ENCODE peak calls at places on chromosomes 11 and 22, in seven cellular contexts. A, R, Z, K, L, J and M are unnamed samples.

GRCh38 chr11:27963370-27963769 is 144.6 kb downstream of the KIF18A start:
- DNase-seq in A (no peak), R (no peak), Z (no peak), K (no peak), L (no peak), J (no peak), M (no peak)

GRCh38 chr22:37229012-37229804 is 14.9 kb downstream of the RAC2 start:
- DNase-seq in A (no peak), R (peak; percentile 87), Z (no peak), K (no peak), L (peak; percentile 47), J (no peak), M (no peak)

GRCh38 chr22:19996694-19997384 is 19.8 kb downstream of the ARVCF start:
- DNase-seq in A (no peak), R (no peak), Z (no peak), K (no peak), L (no peak), J (no peak), M (no peak)

GRCh38 chr11:61598886-61599868 is 18.3 kb upstream of the SYT7 start:
- DNase-seq in A (no peak), R (peak; percentile 70), Z (no peak), K (no peak), L (no peak), J (peak; percentile 36), M (no peak)

GRCh38 chr11:12134239-12134590 is 23.8 kb downstream of the MICAL2 start:
- DNase-seq in A (no peak), R (no peak), Z (no peak), K (no peak), L (no peak), J (no peak), M (no peak)

GRCh38 chr22:48711031-48711431 is 1116.6 kb downstream of the BRD1 start:
- DNase-seq in A (no peak), R (no peak), Z (no peak), K (no peak), L (no peak), J (no peak), M (no peak)

GRCh38 chr11:117502285-117502856 is 174.7 kb downstream of the CEP164 start:
- DNase-seq in A (no peak), R (no peak), Z (no peak), K (no peak), L (no peak), J (no peak), M (no peak)

GRCh38 chr11:100739636-100740035 is 52.5 kb downstream of the ARHGAP42 start:
- DNase-seq in A (no peak), R (peak; percentile 90), Z (no peak), K (peak; percentile 47), L (no peak), J (peak; percentile 23), M (no peak)

GRCh38 chr22:45860201-45860600 is 116.8 kb downstream of the WNT7B start:
- DNase-seq in A (no peak), R (no peak), Z (no peak), K (no peak), L (no peak), J (no peak), M (no peak)

GRCh38 chr11:6556139-6556949 is 47.1 kb downstream of the RRP8 start:
- DNase-seq in A (no peak), R (no peak), Z (no peak), K (no peak), L (no peak), J (no peak), M (no peak)

GRCh38 chr11:35682230-35683195 is 19.9 kb downstream of the TRIM44 start:
- DNase-seq in A (no peak), R (no peak), Z (no peak), K (no peak), L (no peak), J (peak; percentile 42), M (no peak)

GRCh38 chr11:108035690-108036089 is 27.0 kb downstream of the CUL5 start:
- DNase-seq in A (no peak), R (peak; percentile 38), Z (no peak), K (no peak), L (no peak), J (no peak), M (no peak)

GRCh38 chr11:4615856-4616444 is 7.9 kb upstream of the TRIM68 start:
- DNase-seq in A (no peak), R (no peak), Z (no peak), K (no peak), L (no peak), J (no peak), M (no peak)

GRCh38 chr11:71913716-71914115 is 14.7 kb downstream of the XNDC1N start:
- DNase-seq in A (no peak), R (peak; percentile 72), Z (no peak), K (no peak), L (no peak), J (no peak), M (no peak)

GRCh38 chr11:67572747-67573419 is 10.7 kb upstream of the GSTP1 start:
- DNase-seq in A (no peak), R (peak; percentile 48), Z (no peak), K (peak; percentile 79), L (no peak), J (peak; percentile 67), M (no peak)

GRCh38 chr11:48170176-48170839 is 46.3 kb upstream of the OR4B1 start:
- DNase-seq in A (peak; percentile 71), R (peak; percentile 35), Z (no peak), K (no peak), L (no peak), J (no peak), M (no peak)

GRCh38 chr11:62575837-62576236 is 2.1 kb upstream of the EEF1G start:
- DNase-seq in A (no peak), R (no peak), Z (no peak), K (no peak), L (no peak), J (no peak), M (no peak)

GRCh38 chr11:72580648-72580950 is 93.6 kb downstream of the PDE2A start:
- DNase-seq in A (no peak), R (no peak), Z (no peak), K (no peak), L (no peak), J (no peak), M (no peak)

GRCh38 chr22:19041403-19042074 is 80.7 kb downstream of the DGCR2 start:
- DNase-seq in A (no peak), R (no peak), Z (no peak), K (no peak), L (no peak), J (no peak), M (no peak)

GRCh38 chr22:48137640-48138039 is 1375.2 kb downstream of the TBC1D22A start:
- DNase-seq in A (peak; percentile 49), R (no peak), Z (no peak), K (no peak), L (no peak), J (no peak), M (peak; percentile 74)

GRCh38 chr11:60343094-60343704 is 16.1 kb downstream of the MS4A6E start:
- DNase-seq in A (no peak), R (no peak), Z (no peak), K (no peak), L (peak; percentile 10), J (peak; percentile 39), M (no peak)

DNA sequence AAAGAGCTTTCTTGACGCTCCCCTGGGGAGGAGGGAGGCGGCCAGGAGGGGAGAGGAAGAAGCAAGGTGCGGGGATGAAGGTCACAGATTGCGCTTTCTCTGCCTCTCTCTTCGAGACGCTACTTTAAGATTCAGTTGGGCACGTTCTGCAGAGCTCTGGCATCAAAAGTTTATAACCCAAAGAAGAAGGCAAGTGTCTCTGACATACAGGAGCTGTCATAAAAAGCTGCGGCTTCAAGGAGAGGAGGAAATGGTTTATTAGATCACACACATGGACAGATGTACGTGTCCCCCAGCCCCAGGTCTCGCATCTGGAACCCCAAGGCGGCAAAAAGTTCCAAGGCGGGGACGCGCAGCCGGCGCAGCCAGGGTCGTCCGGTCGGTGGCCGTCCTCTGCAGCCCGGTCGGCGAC is 589.0 kb downstream of the OPCML start:
- DNase-seq in A (no peak), R (no peak), Z (no peak), K (no peak), L (no peak), J (no peak), M (no peak)
- TF ChIP-seq CTCF in A (no peak), R (no peak), Z (no peak), K (no peak), L (no peak), J (no peak), M (no peak)

GRCh38 chr11:19906126-19906525 is 193.5 kb downstream of the NAV2 start:
- DNase-seq in A (no peak), R (no peak), Z (no peak), K (no peak), L (no peak), J (no peak), M (no peak)
- H3K4me3 ChIP-seq in A (no peak overlapping the region), R (no peak overlapping the region), Z (no peak overlapping the region), K (no peak overlapping the region), L (no peak overlapping the region), J (no peak overlapping the region), M (no peak overlapping the region)

GRCh38 chr11:64271339-64272132 is 12.9 kb downstream of the BAD start:
- DNase-seq in A (peak; percentile 99), R (peak; percentile 92), Z (peak; percentile 77), K (peak; percentile 92), L (peak; percentile 44), J (peak; percentile 93), M (peak; percentile 96)
- TF ChIP-seq POLR2A in A (no peak), R (peak; percentile 62), Z (peak; percentile 72), K (no peak), L (peak; percentile 52), J (no peak), M (no peak)

GRCh38 chr11:90639687-90640086 is 416.8 kb upstream of the CHORDC1 start:
- DNase-seq in A (no peak), R (no peak), Z (no peak), K (no peak), L (no peak), J (no peak), M (no peak)
- TF ChIP-seq CTCF in A (no peak), R (no peak), Z (peak; percentile 37), K (no peak), L (peak; percentile 24), J (no peak), M (no peak)

DNA sequence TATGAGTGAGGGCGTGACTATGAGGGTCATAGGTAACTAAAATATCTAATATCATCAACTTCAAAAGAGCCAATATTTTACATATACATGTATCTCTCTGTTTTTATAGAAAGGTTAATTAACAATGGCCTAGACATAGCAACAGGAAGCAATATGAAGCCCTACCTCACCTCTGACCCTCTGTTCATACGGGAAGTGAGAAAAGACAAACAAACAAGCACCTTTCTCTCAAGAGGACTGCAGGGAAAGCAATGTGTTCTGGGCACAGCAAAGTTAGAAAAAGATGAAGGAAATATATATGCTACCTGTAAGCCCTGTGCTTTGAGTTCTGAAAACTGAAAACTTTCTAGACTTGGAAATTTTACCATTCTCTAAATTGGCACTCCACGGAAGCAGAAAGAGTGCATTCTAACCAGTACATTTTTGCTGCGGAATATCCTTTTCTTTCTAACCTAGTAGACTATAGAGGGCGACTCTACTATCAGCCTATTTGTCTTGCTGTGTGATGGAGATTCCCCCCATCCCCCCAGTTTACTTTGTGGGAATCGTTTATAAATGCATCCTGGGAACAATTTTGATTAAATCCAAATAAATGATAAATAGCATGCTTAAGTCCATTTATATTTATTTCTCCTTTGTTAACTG is 830.4 kb upstream of the FAT3 start:
- DNase-seq in A (no peak), R (no peak), Z (no peak), K (no peak), L (no peak), J (no peak), M (no peak)
- H3K4me3 ChIP-seq in A (no peak overlapping the region), R (no peak overlapping the region), Z (no peak overlapping the region), K (no peak overlapping the region), L (no peak overlapping the region), J (no peak overlapping the region), M (no peak overlapping the region)